ENCODE peak calls at places on chromosomes 12 and 14, in seven cellular contexts. R is NCI-H774; D is activated CD8-positive, alpha-beta memory T cell treated with anti-CD3 and anti-CD28 coated beads for 24 hours; T is pancreas; I is occipital lobe; G is GM12891; L is EL. V is an unnamed sample.

GRCh38 chr14:27995688-27996087 is 770.9 kb upstream of the FOXG1 start:
- DNase-seq in R (peak; percentile 91), D (no peak), T (no peak), I (no peak), G (no peak), L (no peak), V (no peak)

GRCh38 chr14:53510281-53510912 is 357.3 kb upstream of the DDHD1 start:
- DNase-seq in R (no peak), D (no peak), T (no peak), I (no peak), G (no peak), L (no peak), V (no peak)

GRCh38 chr12:51721281-51721940 is 127.1 kb downstream of the FIGNL2 start:
- DNase-seq in R (no peak), D (peak; percentile 79), T (no peak), I (peak; percentile 28), G (peak; percentile 35), L (no peak), V (no peak)

GRCh38 chr14:85359505-85359904 is 170.4 kb upstream of the FLRT2 start:
- DNase-seq in R (no peak), D (no peak), T (no peak), I (no peak), G (no peak), L (no peak), V (no peak)

GRCh38 chr14:38342803-38343202 is 86.9 kb upstream of the CLEC14A start:
- DNase-seq in R (no peak), D (no peak), T (no peak), I (no peak), G (no peak), L (peak; percentile 97), V (no peak)

GRCh38 chr14:39180553-39180952 is 5.5 kb downstream of the PNN start:
- DNase-seq in R (no peak), D (no peak), T (no peak), I (no peak), G (no peak), L (no peak), V (no peak)

GRCh38 chr12:129900306-129900705 is 3.5 kb downstream of the TMEM132D start:
- DNase-seq in R (no peak), D (no peak), T (no peak), I (no peak), G (no peak), L (no peak), V (no peak)

GRCh38 chr12:124547626-124548025 is 19.8 kb downstream of the NCOR2 start:
- DNase-seq in R (no peak), D (no peak), T (no peak), I (no peak), G (no peak), L (no peak), V (no peak)

GRCh38 chr12:12870454-12870853 is 20.9 kb upstream of the GPRC5A start:
- DNase-seq in R (no peak), D (no peak), T (no peak), I (no peak), G (no peak), L (peak; percentile 100), V (no peak)

GRCh38 chr14:61466249-61466904 is 145.0 kb downstream of the PRKCH start:
- DNase-seq in R (no peak), D (peak; percentile 46), T (no peak), I (no peak), G (no peak), L (peak; percentile 96), V (no peak)

GRCh38 chr14:94303111-94303510 is 10.0 kb upstream of the SERPINA10 start:
- DNase-seq in R (no peak), D (no peak), T (no peak), I (no peak), G (no peak), L (no peak), V (no peak)

GRCh38 chr12:90896164-90896563 is 58.8 kb downstream of the CCER1 start:
- DNase-seq in R (no peak), D (no peak), T (no peak), I (no peak), G (no peak), L (peak; percentile 94), V (no peak)

GRCh38 chr12:89542912-89543592 is 17.2 kb upstream of the POC1B start:
- DNase-seq in R (peak; percentile 65), D (peak; percentile 75), T (peak; percentile 73), I (no peak), G (peak; percentile 18), L (peak; percentile 74), V (peak; percentile 64)

GRCh38 chr14:85587152-85587697 is 57.3 kb downstream of the FLRT2 start:
- DNase-seq in R (no peak), D (no peak), T (no peak), I (no peak), G (no peak), L (peak; percentile 84), V (no peak)

GRCh38 chr12:56208014-56208413 is 13.7 kb downstream of the RNF41 start:
- DNase-seq in R (no peak), D (no peak), T (no peak), I (no peak), G (no peak), L (no peak), V (no peak)

V was measured in KG1.